ENCODE peak calls at places on chromosomes 1 and 21, in six cellular contexts. R, Q, F, K, T and J are unnamed samples.

GRCh38 chr1:242219298-242219901 is 220.5 kb upstream of the MAP1LC3C start:
- DNase-seq in T (no peak), F (no peak), Q (no peak), K (no peak), R (no peak), J (no peak)

GRCh38 chr1:212269306-212269705 is 15.9 kb upstream of the PPP2R5A start:
- DNase-seq in F (no peak), T (no peak), K (no peak), Q (no peak), R (no peak), J (no peak)

GRCh38 chr1:203364013-203364730 is 13.2 kb upstream of the FMOD start:
- DNase-seq in R (no peak), T (no peak), Q (no peak), K (no peak), F (peak; percentile 26), J (no peak)

GRCh38 chr1:181608951-181609350 is 125.6 kb downstream of the CACNA1E start:
- DNase-seq in T (no peak), R (no peak), K (no peak), Q (no peak), F (no peak), J (no peak)

GRCh38 chr1:19941121-19941520 is 17.7 kb upstream of the PLA2G2E start:
- DNase-seq in K (no peak), T (no peak), Q (no peak), F (no peak), R (no peak), J (no peak)

GRCh38 chr1:174996474-174996873 is 3.3 kb upstream of the CACYBP start:
- DNase-seq in F (peak; percentile 36), R (no peak), K (no peak), Q (no peak), T (no peak), J (no peak)

GRCh38 chr1:180167021-180167701 is 12.5 kb downstream of the QSOX1 start:
- DNase-seq in F (no peak), R (no peak), T (no peak), Q (peak; percentile 69), K (no peak), J (no peak)

GRCh38 chr1:99662581-99663208 is 16.8 kb downstream of the PALMD start:
- DNase-seq in T (no peak), K (no peak), Q (peak; percentile 85), F (peak; percentile 77), R (peak; percentile 88), J (no peak)

GRCh38 chr1:102897537-102897936 is 210.8 kb downstream of the COL11A1 start:
- DNase-seq in K (no peak), Q (no peak), T (no peak), R (peak; percentile 51), F (no peak), J (peak; percentile 36)

GRCh38 chr1:232628335-232629214 is 1.4 kb downstream of the SIPA1L2 start:
- DNase-seq in T (no peak), K (no peak), F (peak; percentile 76), R (no peak), Q (no peak), J (peak; percentile 59)

GRCh38 chr1:7583291-7584096 is 187.6 kb upstream of the VAMP3 start:
- DNase-seq in Q (no peak), K (peak; percentile 29), F (no peak), R (no peak), T (no peak), J (no peak)

GRCh38 chr1:119712342-119713038 is 756 bp downstream of the PHGDH start:
- DNase-seq in F (no peak), R (peak; percentile 96), Q (peak; percentile 41), T (peak; percentile 53), K (peak; percentile 74), J (peak; percentile 74)

GRCh38 chr1:241475688-241476087 is 43.9 kb downstream of the FH start:
- DNase-seq in K (no peak), R (no peak), T (no peak), F (no peak), Q (no peak), J (no peak)

GRCh38 chr1:162711066-162711465 is 78.8 kb downstream of the DDR2 start:
- DNase-seq in T (no peak), K (no peak), R (no peak), Q (no peak), F (no peak), J (no peak)

GRCh38 chr1:25743164-25744139 is 56.5 kb upstream of the SELENON start:
- DNase-seq in R (peak; percentile 92), K (peak; percentile 94), F (peak; percentile 80), T (no peak), Q (peak; percentile 66), J (peak; percentile 96)

GRCh38 chr21:44407493-44407892 is 47.8 kb upstream of the LRRC3 start:
- DNase-seq in F (no peak), T (no peak), Q (no peak), R (no peak), K (no peak), J (no peak)

GRCh38 chr1:67347688-67348472 is 40.2 kb downstream of the IL12RB2 start:
- DNase-seq in R (peak; percentile 36), K (no peak), Q (no peak), T (no peak), F (peak; percentile 42), J (peak; percentile 69)

GRCh38 chr1:184050631-184051030 is 899 bp upstream of the TSEN15 start:
- DNase-seq in R (no peak), K (no peak), T (no peak), Q (no peak), F (no peak), J (no peak)

GRCh38 chr1:221442056-221442455 is 299.8 kb downstream of the DUSP10 start:
- DNase-seq in R (no peak), T (no peak), Q (no peak), F (peak; percentile 56), K (no peak), J (no peak)

GRCh38 chr1:33433509-33434362 is 2.8 kb upstream of the PHC2 start:
- DNase-seq in R (peak; percentile 97), F (peak; percentile 99), T (peak; percentile 74), K (no peak), Q (peak; percentile 45), J (peak; percentile 89)

GRCh38 chr1:211343607-211344334 is 17.1 kb downstream of the TRAF5 start:
- DNase-seq in T (peak; percentile 31), K (no peak), F (no peak), Q (peak; percentile 13), R (no peak), J (no peak)

GRCh38 chr1:42743302-42744029 is 3.4 kb upstream of the CLDN19 start:
- DNase-seq in F (no peak), Q (peak; percentile 72), K (no peak), T (no peak), R (no peak), J (no peak)

GRCh38 chr1:17239420-17239819 is 9.5 kb upstream of the PADI3 start:
- DNase-seq in Q (no peak), F (peak; percentile 50), R (peak; percentile 73), K (no peak), T (peak; percentile 79), J (peak; percentile 91)

GRCh38 chr1:195065437-195065836 is 1542.8 kb downstream of the KCNT2 start:
- DNase-seq in K (no peak), T (no peak), F (no peak), Q (no peak), R (no peak), J (no peak)

GRCh38 chr1:109307363-109308021 is 681 bp upstream of the MYBPHL start:
- DNase-seq in R (no peak), Q (no peak), K (no peak), F (no peak), T (no peak), J (peak; percentile 63)

GRCh38 chr1:108533351-108534083 is 26.4 kb upstream of the EEIG2 start:
- DNase-seq in R (no peak), K (no peak), Q (peak; percentile 41), F (no peak), T (no peak), J (no peak)

GRCh38 chr1:23810818-23811420 is 10.4 kb upstream of the GALE start:
- DNase-seq in T (peak; percentile 78), F (no peak), K (no peak), Q (no peak), R (no peak), J (no peak)

GRCh38 chr1:40612345-40612831 is 53.1 kb downstream of the RIMS3 start:
- DNase-seq in T (peak; percentile 62), Q (peak; percentile 40), K (no peak), F (peak; percentile 61), R (peak; percentile 35), J (peak; percentile 81)

GRCh38 chr1:111406325-111406768 is 21.2 kb downstream of the OVGP1 start:
- DNase-seq in K (no peak), R (no peak), T (no peak), F (no peak), Q (peak; percentile 46), J (peak; percentile 24)

GRCh38 chr1:58904299-58905125 is 120.7 kb upstream of the JUN start:
- DNase-seq in K (no peak), R (no peak), F (no peak), Q (no peak), T (no peak), J (no peak)

GRCh38 chr1:181936768-181937581 is 124.5 kb downstream of the ZNF648 start:
- DNase-seq in F (peak; percentile 11), T (peak; percentile 41), Q (peak; percentile 53), R (no peak), K (no peak), J (no peak)

GRCh38 chr1:94731891-94732290 is 88.3 kb upstream of the SLC44A3 start:
- DNase-seq in R (no peak), Q (no peak), K (no peak), F (no peak), T (no peak), J (no peak)